ENCODE peak calls at places on chromosomes 16 and 17, in six cellular contexts. S is naive thymus-derived CD4-positive, alpha-beta T cell; Z is astrocyte of the spinal cord; H is tibial artery; Y is stomach; I is PC-3. M is an unnamed sample.

GRCh38 chr17:41738801-41739112 is 4.3 kb upstream of the HAP1 start:
- DNase-seq in I (no peak), Z (no peak), H (no peak), S (no peak), Y (no peak), M (no peak)

GRCh38 chr16:66359012-66359411 is 7.5 kb upstream of the CDH5 start:
- DNase-seq in H (no peak), S (no peak), Z (peak), I (peak), Y (no peak), M (peak)

GRCh38 chr16:3158014-3158497 is 23.2 kb downstream of the ZNF213 start:
- DNase-seq in I (peak), S (no peak), Y (no peak), H (no peak), Z (peak), M (peak)

GRCh38 chr17:56679148-56679766 is 85.8 kb downstream of the NOG start:
- DNase-seq in Z (peak), Y (no peak), H (no peak), S (peak), I (peak), M (peak)

GRCh38 chr17:27529230-27529796 is 73.1 kb downstream of the KSR1 start:
- DNase-seq in S (no peak), H (no peak), I (no peak), Y (no peak), Z (peak), M (peak)

GRCh38 chr17:79732804-79733691 is 2.3 kb downstream of the ENPP7 start:
- DNase-seq in S (no peak), I (no peak), Z (no peak), Y (peak), H (no peak), M (no peak)

GRCh38 chr16:2596747-2597559 is 59.1 kb downstream of the PDPK1 start:
- DNase-seq in Z (no peak), H (no peak), Y (no peak), I (no peak), S (no peak), M (no peak)

GRCh38 chr17:8623591-8623990 is 6.9 kb downstream of the MYH10 start:
- DNase-seq in S (no peak), Y (no peak), H (no peak), I (no peak), Z (peak), M (peak)

GRCh38 chr16:12907670-12908233 is 6.4 kb downstream of the SHISA9 start:
- DNase-seq in I (peak), H (no peak), S (no peak), Z (no peak), Y (no peak), M (no peak)

GRCh38 chr16:84354306-84354705 is 14.0 kb upstream of the ATP2C2 start:
- DNase-seq in I (no peak), S (no peak), H (no peak), Y (no peak), Z (no peak), M (no peak)

GRCh38 chr17:29069526-29070041 is 26.6 kb downstream of the PIPOX start:
- DNase-seq in S (no peak), H (no peak), Z (no peak), Y (no peak), I (no peak), M (peak)

GRCh38 chr17:81901167-81902022 is 643 bp upstream of the NPB start:
- DNase-seq in S (no peak), I (no peak), Y (no peak), H (no peak), Z (no peak), M (no peak)
- H3K4me3 ChIP-seq in S (no peak), I (no peak), Y (peak), H (peak), Z (no peak), M (peak)

GRCh38 chr17:58699771-58700170 is 7.4 kb downstream of the RAD51C start:
- DNase-seq in H (no peak), S (no peak), Z (no peak), Y (no peak), I (no peak), M (no peak)

GRCh38 chr17:58703137-58703846 is 10.9 kb downstream of the RAD51C start:
- DNase-seq in Z (peak), H (no peak), S (no peak), Y (no peak), I (peak), M (peak)

GRCh38 chr17:58702045-58702476 is 9.7 kb downstream of the RAD51C start:
- DNase-seq in H (no peak), Z (no peak), S (no peak), Y (no peak), I (no peak), M (no peak)

GRCh38 chr17:58703887-58704286 is 11.5 kb downstream of the RAD51C start:
- DNase-seq in Z (no peak), S (no peak), Y (no peak), H (no peak), I (no peak), M (no peak)

GRCh38 chr17:58702708-58703107 is 10.3 kb downstream of the RAD51C start:
- DNase-seq in H (no peak), I (no peak), Z (no peak), S (no peak), Y (no peak), M (peak)
- H3K4me3 ChIP-seq in H (no peak), I (no peak), Z (no peak), S (no peak), Y (no peak), M (no peak)

DNA sequence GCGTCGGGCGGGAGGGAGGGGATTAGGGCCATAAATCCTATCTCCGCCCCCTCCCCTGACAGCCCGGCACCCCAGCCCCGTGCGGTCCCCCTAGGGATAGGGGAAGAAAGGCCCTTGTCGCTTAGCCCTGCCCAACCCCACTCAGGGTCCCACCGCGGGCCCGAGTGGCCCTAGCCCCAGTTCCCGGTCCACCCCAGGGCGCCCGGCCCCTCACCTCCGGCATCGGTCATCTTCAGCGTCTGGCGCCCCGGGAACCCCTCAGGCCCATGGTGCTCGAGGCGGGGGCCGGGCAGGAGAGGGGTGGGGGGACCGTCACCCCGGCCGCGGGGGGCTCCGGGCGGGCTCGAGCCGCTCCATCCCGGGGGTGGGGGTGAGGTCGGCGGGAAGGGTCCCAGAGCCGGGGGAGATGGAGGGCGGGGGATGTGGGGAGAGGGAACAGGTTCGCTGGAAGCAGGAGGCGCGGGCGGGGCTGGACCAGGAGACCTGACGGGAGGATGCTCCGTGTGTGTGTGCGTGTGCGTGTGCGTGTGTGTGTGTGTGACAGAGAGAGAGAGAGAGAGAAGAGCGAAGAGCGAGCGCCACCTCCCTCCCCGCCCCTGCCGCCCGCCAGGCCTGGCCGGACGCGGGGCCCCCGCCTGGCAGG is 536 bp downstream of the SAMD14 start:
- DNase-seq in Z (peak), I (no peak), Y (no peak), H (no peak), S (peak), M (peak)
- H3K4me3 ChIP-seq in Z (peak), I (peak), Y (peak), H (peak), S (no peak), M (peak)

GRCh38 chr16:58814348-58814801 is 80.3 kb upstream of the GOT2 start:
- DNase-seq in H (peak), I (peak), Z (peak), S (peak), Y (peak), M (peak)
- H3K4me3 ChIP-seq in H (peak), I (peak), Z (peak), S (peak), Y (peak), M (peak)

DNA sequence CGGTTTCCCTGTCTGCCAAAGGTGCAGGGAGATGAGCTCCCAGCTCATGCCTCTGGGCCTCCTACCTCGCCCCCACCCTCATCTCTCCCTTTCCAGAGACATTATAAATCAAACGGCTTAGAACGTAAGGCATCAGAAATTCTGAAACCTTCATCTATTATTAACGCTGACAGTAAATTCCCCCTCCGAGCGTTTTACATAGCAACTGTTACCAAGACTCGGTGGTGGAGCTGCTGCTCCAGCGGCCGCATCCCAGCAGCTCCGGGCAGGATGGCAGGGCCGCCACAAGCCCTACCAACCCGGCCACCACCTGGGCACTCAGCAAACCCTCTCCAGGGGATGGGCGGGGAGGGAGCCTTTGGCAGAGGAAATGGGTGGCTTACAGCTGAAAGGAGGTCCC is 76.7 kb downstream of the RAI1 start:
- DNase-seq in Y (no peak), I (no peak), Z (no peak), H (no peak), S (no peak), M (no peak)
- H3K4me3 ChIP-seq in Y (no peak), I (no peak), Z (no peak), H (no peak), S (peak), M (no peak)

GRCh38 chr16:22205577-22206012 is 483 bp upstream of the EEF2K start:
- DNase-seq in Z (no peak), H (no peak), S (no peak), I (no peak), Y (no peak), M (no peak)
- H3K4me3 ChIP-seq in Z (peak), H (peak), S (peak), I (peak), Y (peak), M (peak)

GRCh38 chr17:60134396-60135159 is 15.2 kb upstream of the CA4 start:
- DNase-seq in H (no peak), Y (peak), I (no peak), Z (peak), S (peak), M (peak)
- H3K4me3 ChIP-seq in H (peak), Y (peak), I (peak), Z (peak), S (peak), M (peak)

GRCh38 chr17:76894842-76895241 is 26.6 kb downstream of the MGAT5B start:
- DNase-seq in Y (no peak), I (no peak), H (no peak), Z (no peak), S (no peak), M (no peak)
- H3K4me3 ChIP-seq in Y (no peak), I (no peak), H (no peak), Z (no peak), S (no peak), M (no peak)

M was measured in cardiac fibroblast.